ENCODE peak calls at places on chromosomes 11 and 22, in four cellular contexts. A is tibial nerve, G is ovary, U is sigmoid colon. O is an unnamed sample.

GRCh38 chr11:93738647-93739081 is 2.6 kb downstream of the TAF1D start:
- DNase-seq in A (no peak), G (no peak), U (no peak), O (no peak)

GRCh38 chr11:6475936-6476335 is 2.2 kb upstream of the TRIM3 start:
- DNase-seq in A (no peak), G (no peak), U (no peak), O (no peak)

GRCh38 chr11:75475767-75476650 is 43.0 kb upstream of the KLHL35 start:
- DNase-seq in A (peak), G (no peak), U (no peak), O (no peak)

GRCh38 chr22:36445158-36445668 is 36.2 kb downstream of the TXN2 start:
- DNase-seq in A (no peak), G (peak), U (peak), O (no peak)

GRCh38 chr22:26648011-26648497 is 9.3 kb upstream of the MIAT start:
- DNase-seq in A (no peak), G (no peak), U (no peak), O (no peak)

GRCh38 chr11:839875-840617 is 2.3 kb downstream of the POLR2L start:
- DNase-seq in A (no peak), G (no peak), U (no peak), O (no peak)

GRCh38 chr11:17714870-17715269 is 4.5 kb upstream of the MYOD1 start:
- DNase-seq in A (no peak), G (no peak), U (no peak), O (no peak)

GRCh38 chr11:43834291-43834690 is 46.3 kb upstream of the ALKBH3 start:
- DNase-seq in A (no peak), G (no peak), U (no peak), O (no peak)

GRCh38 chr11:64436025-64436424 is 77.1 kb downstream of the RPS6KA4 start:
- DNase-seq in A (no peak), G (no peak), U (peak), O (no peak)

GRCh38 chr11:61550665-61551227 is 30.1 kb downstream of the SYT7 start:
- DNase-seq in A (no peak), G (no peak), U (no peak), O (no peak)

GRCh38 chr11:88537613-88538012 is 200.1 kb upstream of the CTSC start:
- DNase-seq in A (no peak), G (no peak), U (no peak), O (no peak)

GRCh38 chr11:36818410-36818809 is 220.4 kb upstream of the RAG2 start:
- DNase-seq in A (no peak), G (no peak), U (no peak), O (no peak)

GRCh38 chr11:43546561-43547410 is 133.8 kb upstream of the HSD17B12 start:
- DNase-seq in A (no peak), G (no peak), U (no peak), O (no peak)

GRCh38 chr11:126290887-126291286 is 8.0 kb downstream of the TIRAP start:
- DNase-seq in A (no peak), G (no peak), U (no peak), O (no peak)

GRCh38 chr11:126293726-126294125 is 10.1 kb upstream of the DCPS start:
- DNase-seq in A (no peak), G (no peak), U (no peak), O (no peak)

GRCh38 chr11:126284829-126285228 is 1.9 kb downstream of the TIRAP start:
- DNase-seq in A (peak), G (peak), U (peak), O (no peak)

GRCh38 chr11:126282742-126283591 is at the start of gene TIRAP:
- DNase-seq in A (peak), G (peak), U (peak), O (peak)

DNA sequence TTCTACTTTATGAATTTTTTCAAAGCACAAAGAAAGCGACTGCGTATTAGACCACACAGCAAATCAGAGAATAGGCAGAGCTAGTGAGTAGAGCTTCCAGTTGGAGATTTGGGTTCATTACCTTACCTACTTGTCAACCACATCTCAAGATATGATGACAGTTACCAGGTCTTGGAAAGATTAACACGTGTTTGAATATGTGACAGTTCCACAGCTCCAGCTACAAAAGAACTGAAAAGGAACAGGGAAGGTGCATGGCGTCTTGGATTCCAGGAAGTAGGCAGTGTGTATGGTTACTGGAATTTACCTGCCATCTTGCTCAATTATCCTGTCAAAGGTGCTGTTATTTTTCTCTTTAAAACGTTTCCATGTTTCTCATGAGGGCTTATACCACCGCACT is 5.3 kb downstream of the TIRAP start:
- DNase-seq in A (no peak), G (no peak), U (no peak), O (no peak)
- TF ChIP-seq EP300 in A (no peak), G (no peak), U (no peak), O (no peak)

GRCh38 chr22:37731804-37732471 is 35.1 kb downstream of the TRIOBP start:
- DNase-seq in A (no peak), G (no peak), U (no peak), O (no peak)
- TF ChIP-seq CTCF in A (no peak), G (no peak), U (no peak), O (no peak)

GRCh38 chr11:59754859-59755700 is at the start of gene STX3:
- DNase-seq in A (peak), G (peak), U (peak), O (peak)

GRCh38 chr11:59754494-59754858 is 700 bp upstream of the STX3 start:
- DNase-seq in A (no peak), G (peak), U (no peak), O (no peak)

GRCh38 chr11:59756496-59756840 is 1.3 kb downstream of the STX3 start:
- DNase-seq in A (no peak), G (no peak), U (no peak), O (no peak)

GRCh38 chr11:59756845-59757244 is 1.7 kb downstream of the STX3 start:
- DNase-seq in A (no peak), G (no peak), U (peak), O (no peak)

DNA sequence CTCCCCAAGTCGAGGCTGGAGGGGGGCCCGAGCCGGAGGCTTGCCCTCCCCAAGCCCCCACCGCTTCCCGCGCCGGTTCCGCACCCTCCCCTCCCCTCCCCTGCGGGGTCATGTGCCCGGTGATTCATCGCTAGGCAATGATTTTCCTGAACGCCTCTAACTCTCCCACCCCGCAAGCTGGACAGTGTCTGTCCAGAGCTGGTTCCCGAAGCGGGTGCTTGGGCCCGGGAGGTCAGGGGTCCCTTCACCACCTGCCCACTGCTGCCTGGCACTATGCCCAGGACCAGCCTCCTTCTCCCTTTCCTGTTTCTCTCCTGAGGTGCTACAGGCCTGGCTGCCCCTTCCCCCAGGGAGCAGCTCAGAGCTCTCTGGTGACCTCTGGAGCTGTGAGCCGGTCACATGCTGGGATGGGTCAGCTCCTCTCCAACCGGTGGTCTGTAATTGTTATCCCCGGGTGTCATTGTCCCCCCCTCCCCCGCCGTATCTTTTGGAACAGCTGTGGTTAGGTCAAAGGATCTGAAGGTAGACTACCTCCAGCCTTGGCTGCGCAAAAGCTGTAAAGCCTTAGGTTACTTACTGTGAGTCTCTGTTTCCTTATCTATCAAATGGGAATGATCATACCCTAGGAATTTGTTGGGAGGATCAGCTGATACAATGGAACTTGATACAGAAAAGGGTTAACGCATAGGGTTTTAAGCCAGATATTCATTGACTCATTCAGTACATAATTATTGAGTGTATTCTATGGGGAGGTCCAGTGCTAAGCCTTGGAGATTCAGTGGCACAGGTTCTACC is 722 bp downstream of the STX3 start:
- DNase-seq in A (peak), G (peak), U (peak), O (peak)
- TF ChIP-seq POLR2A in A (no peak), G (no peak), U (peak), O (no peak)

GRCh38 chr11:97995874-97996273 is 1024.9 kb upstream of the CNTN5 start:
- DNase-seq in A (no peak), G (no peak), U (no peak), O (no peak)
- TF ChIP-seq EP300 in A (no peak), G (no peak), U (no peak), O (no peak)